ENCODE peak calls at places on chromosomes 7 and 10, in seven cellular contexts. J is OCI-LY7, Y is upper lobe of right lung, B is endodermal cell, H is WERI-Rb-1, K is Peyer's patch, T is lower lobe of right lung. W is an unnamed sample. For H3K9me3, the result is how much of the 10 kb centered on the place peaks cover.

GRCh38 chr10:126955396-126955795 is 50.2 kb downstream of the DOCK1 start:
- DNase-seq in H (no peak), K (no peak), J (no peak), Y (no peak), T (no peak), B (no peak), W (no peak)

GRCh38 chr10:12644380-12645144 is 295.2 kb downstream of the CAMK1D start:
- DNase-seq in Y (no peak), J (no peak), B (no peak), K (no peak), H (no peak), T (no peak), W (no peak)

GRCh38 chr7:123398931-123399330 is 135.5 kb downstream of the IQUB start:
- DNase-seq in B (no peak), J (no peak), H (no peak), T (no peak), Y (no peak), K (no peak), W (no peak)

GRCh38 chr7:73586911-73587310 is 8.5 kb upstream of the TBL2 start:
- DNase-seq in K (no peak), T (peak), B (no peak), Y (no peak), H (no peak), J (no peak), W (no peak)

GRCh38 chr10:28794986-28795385 is 117.7 kb downstream of the BAMBI start:
- DNase-seq in Y (no peak), J (no peak), H (no peak), K (no peak), B (no peak), T (no peak), W (no peak)

GRCh38 chr7:100356416-100357068 is 1.4 kb upstream of the PILRB start:
- DNase-seq in K (no peak), B (no peak), J (no peak), H (no peak), Y (no peak), T (no peak), W (no peak)

GRCh38 chr10:43671659-43672555 is 23.2 kb upstream of the ZNF32 start:
- DNase-seq in B (peak), J (peak), T (no peak), Y (peak), K (no peak), H (peak), W (peak)

GRCh38 chr10:103053659-103054581 is 135.8 kb downstream of the CNNM2 start:
- DNase-seq in H (peak), Y (peak), J (no peak), B (peak), T (peak), K (peak), W (peak)

GRCh38 chr10:12350167-12350872 is 973 bp downstream of the CAMK1D start:
- DNase-seq in B (peak), J (peak), H (peak), K (peak), T (peak), Y (peak), W (peak)

GRCh38 chr7:102306916-102307677 is 20.4 kb downstream of the SH2B2 start:
- DNase-seq in K (peak), B (peak), J (peak), H (no peak), Y (peak), T (peak), W (peak)

GRCh38 chr10:101840741-101841453 is 2.7 kb downstream of the KCNIP2 start:
- DNase-seq in Y (peak), H (peak), K (peak), B (peak), J (peak), T (peak), W (peak)

GRCh38 chr7:94062372-94062771 is 58.2 kb upstream of the BET1 start:
- DNase-seq in B (no peak), J (no peak), T (no peak), K (no peak), Y (no peak), H (no peak), W (no peak)

GRCh38 chr10:64036996-64037666 is 515.9 kb downstream of the REEP3 start:
- DNase-seq in J (no peak), H (no peak), Y (no peak), T (no peak), B (no peak), K (no peak), W (no peak)

GRCh38 chr7:158595068-158595467 is 7.4 kb upstream of the PTPRN2 start:
- DNase-seq in J (peak), Y (no peak), K (no peak), T (no peak), B (peak), H (no peak), W (no peak)

GRCh38 chr7:70807650-70808049 is 324.3 kb upstream of the GALNT17 start:
- DNase-seq in T (no peak), B (no peak), H (peak), K (no peak), Y (no peak), J (peak), W (no peak)

GRCh38 chr7:137583199-137583598 is 239.7 kb upstream of the PTN start:
- DNase-seq in Y (no peak), J (no peak), H (no peak), K (no peak), T (no peak), B (no peak), W (no peak)

GRCh38 chr7:137590071-137590470 is 246.5 kb upstream of the PTN start:
- DNase-seq in K (no peak), Y (no peak), B (no peak), T (no peak), J (no peak), H (no peak), W (no peak)

GRCh38 chr7:137590686-137591255 is 247.2 kb upstream of the PTN start:
- DNase-seq in J (no peak), H (no peak), B (peak), T (no peak), Y (no peak), K (no peak), W (no peak)

GRCh38 chr7:137579913-137580640 is 236.5 kb upstream of the PTN start:
- DNase-seq in T (no peak), B (no peak), H (no peak), K (no peak), J (no peak), Y (no peak), W (no peak)

GRCh38 chr7:137585591-137585990 is 242.1 kb upstream of the PTN start:
- DNase-seq in Y (no peak), B (peak), T (no peak), H (no peak), J (no peak), K (no peak), W (no peak)
- H3K27ac ChIP-seq in Y (no peak), B (no peak), T (no peak), H (no peak), J (no peak), K (no peak), W (no peak)

GRCh38 chr10:2143213-2143882 is 406.0 kb upstream of the ADARB2 start:
- DNase-seq in H (no peak), B (no peak), J (no peak), Y (no peak), K (no peak), T (no peak), W (no peak)

DNA sequence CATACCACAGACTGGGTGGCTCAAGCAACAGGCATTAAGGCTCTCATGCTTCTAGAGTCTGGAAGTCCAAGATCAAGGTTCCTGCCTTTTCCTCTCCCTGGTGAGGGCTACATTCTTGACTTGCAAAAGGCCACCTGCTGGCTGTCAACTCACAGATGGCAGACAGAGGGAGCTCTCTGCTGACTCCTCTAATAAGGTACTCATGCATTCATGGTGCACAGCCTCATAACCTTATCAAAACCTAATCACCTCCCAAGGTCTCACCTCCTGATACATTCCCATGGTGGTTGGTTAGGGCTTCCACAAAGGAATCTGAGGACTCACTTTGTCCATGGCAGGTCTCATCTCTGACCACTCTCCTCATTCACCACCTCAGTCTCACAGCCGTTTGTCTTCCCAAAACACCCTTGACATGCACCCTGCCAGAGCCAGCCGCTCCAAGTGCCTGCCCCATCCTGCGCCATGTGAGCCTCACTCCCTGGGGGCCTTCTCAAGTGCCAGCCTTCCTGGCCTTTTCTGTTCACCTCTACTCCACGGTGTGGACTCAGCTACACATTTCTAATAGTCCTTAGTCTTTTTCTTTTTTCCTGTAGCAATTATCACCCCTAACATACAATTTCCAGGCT is 400.3 kb upstream of the ADARB2 start:
- DNase-seq in Y (no peak), H (peak), J (peak), B (peak), K (no peak), T (no peak), W (no peak)
- TF ChIP-seq CTCF in Y (no peak), H (peak), J (peak), B (peak), K (no peak), T (no peak), W (no peak)

GRCh38 chr10:131314148-131314547 is 2.6 kb upstream of the TCERG1L start:
- DNase-seq in B (peak), T (no peak), J (no peak), Y (no peak), K (no peak), H (no peak), W (no peak)
- H3K9me3 ChIP-seq in B (under half), T (under half), J (under half), Y (under half), K (under half), H (under half), W (under half)

GRCh38 chr7:137445998-137446397 is 102.5 kb upstream of the PTN start:
- DNase-seq in H (no peak), Y (no peak), J (no peak), T (no peak), B (no peak), K (no peak), W (no peak)

GRCh38 chr7:137453356-137453755 is 109.8 kb upstream of the PTN start:
- DNase-seq in K (no peak), J (no peak), H (no peak), B (no peak), Y (no peak), T (no peak), W (no peak)

GRCh38 chr7:137443616-137444015 is 100.1 kb upstream of the PTN start:
- DNase-seq in B (no peak), H (no peak), K (no peak), J (no peak), T (no peak), Y (no peak), W (no peak)

GRCh38 chr7:137445268-137445667 is 101.7 kb upstream of the PTN start:
- DNase-seq in J (no peak), T (no peak), B (no peak), K (no peak), Y (no peak), H (no peak), W (no peak)

DNA sequence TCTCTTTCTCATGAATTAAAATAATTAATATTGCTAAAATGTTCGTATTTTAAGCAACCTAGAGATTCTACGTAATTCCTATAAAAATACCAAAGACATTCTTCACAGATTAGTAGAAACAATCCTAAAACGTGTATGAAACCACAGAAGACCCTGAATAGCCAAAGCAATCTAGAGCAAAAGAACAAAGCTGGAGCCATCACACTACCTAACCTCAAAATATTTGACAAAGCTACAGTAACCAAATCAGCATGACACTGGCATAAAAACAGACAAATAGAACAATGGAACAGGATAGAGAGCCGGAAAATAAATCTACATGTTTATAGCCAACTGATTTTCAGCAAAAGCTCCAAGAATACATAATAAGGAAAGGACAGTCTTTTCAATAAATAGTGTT is 105.5 kb upstream of the PTN start:
- DNase-seq in J (no peak), Y (no peak), K (no peak), B (no peak), T (no peak), H (no peak), W (no peak)
- H3K27ac ChIP-seq in J (no peak), Y (no peak), K (no peak), B (no peak), T (no peak), H (no peak), W (no peak)

DNA sequence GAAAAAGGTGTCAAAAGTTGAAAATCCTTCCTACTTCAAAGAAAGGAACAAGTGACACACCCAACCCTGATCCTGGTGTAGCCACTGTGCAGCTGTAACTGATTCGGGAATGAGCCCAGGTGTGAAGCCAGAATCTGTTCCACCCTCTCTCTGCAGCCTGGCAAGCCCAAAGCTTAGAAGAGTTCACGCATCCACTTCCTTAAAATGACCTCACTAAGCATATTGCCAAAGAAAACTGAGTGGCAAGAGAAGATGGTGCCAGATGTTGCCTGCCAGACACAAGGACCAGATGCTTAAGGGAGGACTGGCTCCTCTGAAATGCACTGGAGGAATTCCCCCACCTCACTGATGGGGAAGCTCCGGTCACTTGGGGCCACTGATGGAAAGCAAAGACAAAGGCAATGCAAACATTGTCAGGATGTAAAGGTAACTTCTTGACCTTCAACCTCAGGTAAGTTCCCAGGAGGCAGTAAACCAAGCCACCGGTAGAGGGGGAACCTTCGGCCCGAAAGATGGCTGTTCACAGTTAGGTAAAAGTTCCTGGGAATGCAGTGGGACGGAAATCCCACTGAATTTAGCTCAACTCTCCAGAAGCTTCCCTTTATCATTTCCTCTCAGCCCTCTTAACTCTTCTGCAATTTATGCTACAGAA is 554.9 kb downstream of the KCNMA1 start:
- DNase-seq in Y (no peak), K (no peak), T (no peak), B (peak), J (no peak), H (no peak), W (no peak)
- TF ChIP-seq CTCF in Y (no peak), K (peak), T (no peak), B (peak), J (no peak), H (no peak), W (no peak)

GRCh38 chr10:42519079-42519478 is 119.3 kb downstream of the ZNF33B start:
- DNase-seq in H (no peak), T (no peak), Y (no peak), B (no peak), J (no peak), K (no peak), W (no peak)
- H3K9me3 ChIP-seq in H (under half), T (half or more), Y (half or more), B (half or more), J (under half), K (half or more), W (half or more)

GRCh38 chr7:112079671-112080070 is 126.5 kb downstream of the DOCK4 start:
- DNase-seq in Y (no peak), H (no peak), T (no peak), K (no peak), B (no peak), J (no peak), W (no peak)
- H3K27ac ChIP-seq in Y (peak), H (no peak), T (peak), K (no peak), B (no peak), J (no peak), W (no peak)